ENCODE peak calls at places on chromosomes 5 and 9, in eight cellular contexts. One of them, this sample, is unnamed.

GRCh38 chr5:83507431-83507830 is 35.9 kb downstream of the VCAN start:
- DNase-seq in NCI-H2029: no peak
- DNase-seq in substantia nigra: no peak
- DNase-seq in cardiac muscle cell: no peak
- DNase-seq in stimulated activated CD4-positive, alpha-beta T cell treated with anti-CD3 and anti-CD28 coated beads, Interleukin-12 subunit alpha, Interleukin-12 subunit beta, amount 100 ng/mL, for 4 hours: no peak
- DNase-seq in activated CD4-positive, alpha-beta T cell treated with anti-CD3 and anti-CD28 coated beads, Interleukin-2, amount 50 U/mL, for 48 hours: no peak
- DNase-seq in T-cell: no peak
- DNase-seq in CD8-positive, alpha-beta T cell: no peak
- DNase-seq in this sample: no peak

GRCh38 chr5:130316971-130317421 is 412.7 kb downstream of the CHSY3 start:
- DNase-seq in substantia nigra: no peak
- DNase-seq in stimulated activated CD4-positive, alpha-beta T cell treated with anti-CD3 and anti-CD28 coated beads, Interleukin-12 subunit alpha, Interleukin-12 subunit beta, amount 100 ng/mL, for 4 hours: no peak
- DNase-seq in activated CD4-positive, alpha-beta T cell treated with anti-CD3 and anti-CD28 coated beads, Interleukin-2, amount 50 U/mL, for 48 hours: no peak
- DNase-seq in cardiac muscle cell: no peak
- DNase-seq in NCI-H2029: no peak
- DNase-seq in CD8-positive, alpha-beta T cell: no peak
- DNase-seq in T-cell: no peak
- DNase-seq in this sample: no peak

GRCh38 chr5:176384991-176385390 is 3.4 kb downstream of the NOP16 start:
- DNase-seq in activated CD4-positive, alpha-beta T cell treated with anti-CD3 and anti-CD28 coated beads, Interleukin-2, amount 50 U/mL, for 48 hours: no peak
- DNase-seq in substantia nigra: no peak
- DNase-seq in CD8-positive, alpha-beta T cell: no peak
- DNase-seq in cardiac muscle cell: no peak
- DNase-seq in NCI-H2029: no peak
- DNase-seq in stimulated activated CD4-positive, alpha-beta T cell treated with anti-CD3 and anti-CD28 coated beads, Interleukin-12 subunit alpha, Interleukin-12 subunit beta, amount 100 ng/mL, for 4 hours: no peak
- DNase-seq in T-cell: no peak
- DNase-seq in this sample: no peak

GRCh38 chr5:72233835-72234234 is 86.2 kb downstream of the MRPS27 start:
- DNase-seq in activated CD4-positive, alpha-beta T cell treated with anti-CD3 and anti-CD28 coated beads, Interleukin-2, amount 50 U/mL, for 48 hours: no peak
- DNase-seq in stimulated activated CD4-positive, alpha-beta T cell treated with anti-CD3 and anti-CD28 coated beads, Interleukin-12 subunit alpha, Interleukin-12 subunit beta, amount 100 ng/mL, for 4 hours: no peak
- DNase-seq in NCI-H2029: no peak
- DNase-seq in T-cell: no peak
- DNase-seq in cardiac muscle cell: no peak
- DNase-seq in substantia nigra: no peak
- DNase-seq in CD8-positive, alpha-beta T cell: no peak
- DNase-seq in this sample: no peak

GRCh38 chr5:30831605-30832004 is 361.9 kb upstream of the CDH6 start:
- DNase-seq in NCI-H2029: no peak
- DNase-seq in CD8-positive, alpha-beta T cell: no peak
- DNase-seq in T-cell: no peak
- DNase-seq in stimulated activated CD4-positive, alpha-beta T cell treated with anti-CD3 and anti-CD28 coated beads, Interleukin-12 subunit alpha, Interleukin-12 subunit beta, amount 100 ng/mL, for 4 hours: no peak
- DNase-seq in cardiac muscle cell: no peak
- DNase-seq in activated CD4-positive, alpha-beta T cell treated with anti-CD3 and anti-CD28 coated beads, Interleukin-2, amount 50 U/mL, for 48 hours: no peak
- DNase-seq in substantia nigra: no peak
- DNase-seq in this sample: no peak

GRCh38 chr5:136330353-136330913 is 34.9 kb downstream of the TRPC7 start:
- DNase-seq in T-cell: no peak
- DNase-seq in substantia nigra: no peak
- DNase-seq in CD8-positive, alpha-beta T cell: no peak
- DNase-seq in cardiac muscle cell: no peak
- DNase-seq in stimulated activated CD4-positive, alpha-beta T cell treated with anti-CD3 and anti-CD28 coated beads, Interleukin-12 subunit alpha, Interleukin-12 subunit beta, amount 100 ng/mL, for 4 hours: no peak
- DNase-seq in activated CD4-positive, alpha-beta T cell treated with anti-CD3 and anti-CD28 coated beads, Interleukin-2, amount 50 U/mL, for 48 hours: no peak
- DNase-seq in NCI-H2029: peak; percentile 78
- DNase-seq in this sample: no peak

GRCh38 chr9:34331191-34331590 is 1.8 kb downstream of the NUDT2 start:
- DNase-seq in CD8-positive, alpha-beta T cell: no peak
- DNase-seq in stimulated activated CD4-positive, alpha-beta T cell treated with anti-CD3 and anti-CD28 coated beads, Interleukin-12 subunit alpha, Interleukin-12 subunit beta, amount 100 ng/mL, for 4 hours: no peak
- DNase-seq in activated CD4-positive, alpha-beta T cell treated with anti-CD3 and anti-CD28 coated beads, Interleukin-2, amount 50 U/mL, for 48 hours: no peak
- DNase-seq in substantia nigra: no peak
- DNase-seq in cardiac muscle cell: no peak
- DNase-seq in NCI-H2029: no peak
- DNase-seq in T-cell: no peak
- DNase-seq in this sample: no peak

GRCh38 chr9:88661759-88662158 is 126.8 kb downstream of the NXNL2 start:
- DNase-seq in cardiac muscle cell: peak; percentile 23
- DNase-seq in substantia nigra: no peak
- DNase-seq in T-cell: no peak
- DNase-seq in stimulated activated CD4-positive, alpha-beta T cell treated with anti-CD3 and anti-CD28 coated beads, Interleukin-12 subunit alpha, Interleukin-12 subunit beta, amount 100 ng/mL, for 4 hours: no peak
- DNase-seq in activated CD4-positive, alpha-beta T cell treated with anti-CD3 and anti-CD28 coated beads, Interleukin-2, amount 50 U/mL, for 48 hours: no peak
- DNase-seq in NCI-H2029: no peak
- DNase-seq in CD8-positive, alpha-beta T cell: no peak
- DNase-seq in this sample: no peak

GRCh38 chr9:126514037-126514821 is 99.5 kb upstream of the LMX1B start:
- DNase-seq in substantia nigra: no peak
- DNase-seq in cardiac muscle cell: peak; percentile 46
- DNase-seq in CD8-positive, alpha-beta T cell: peak; percentile 47
- DNase-seq in stimulated activated CD4-positive, alpha-beta T cell treated with anti-CD3 and anti-CD28 coated beads, Interleukin-12 subunit alpha, Interleukin-12 subunit beta, amount 100 ng/mL, for 4 hours: peak; percentile 63
- DNase-seq in T-cell: peak; percentile 37
- DNase-seq in activated CD4-positive, alpha-beta T cell treated with anti-CD3 and anti-CD28 coated beads, Interleukin-2, amount 50 U/mL, for 48 hours: peak; percentile 66
- DNase-seq in NCI-H2029: no peak
- DNase-seq in this sample: peak; percentile 15

GRCh38 chr5:125409496-125410351 is 663.3 kb upstream of the ZNF608 start:
- DNase-seq in NCI-H2029: peak; percentile 39
- DNase-seq in substantia nigra: no peak
- DNase-seq in CD8-positive, alpha-beta T cell: no peak
- DNase-seq in cardiac muscle cell: no peak
- DNase-seq in T-cell: no peak
- DNase-seq in stimulated activated CD4-positive, alpha-beta T cell treated with anti-CD3 and anti-CD28 coated beads, Interleukin-12 subunit alpha, Interleukin-12 subunit beta, amount 100 ng/mL, for 4 hours: no peak
- DNase-seq in activated CD4-positive, alpha-beta T cell treated with anti-CD3 and anti-CD28 coated beads, Interleukin-2, amount 50 U/mL, for 48 hours: no peak
- DNase-seq in this sample: no peak

GRCh38 chr9:130156672-130157071 is 15.5 kb upstream of the NCS1 start:
- DNase-seq in CD8-positive, alpha-beta T cell: no peak
- DNase-seq in activated CD4-positive, alpha-beta T cell treated with anti-CD3 and anti-CD28 coated beads, Interleukin-2, amount 50 U/mL, for 48 hours: no peak
- DNase-seq in T-cell: no peak
- DNase-seq in stimulated activated CD4-positive, alpha-beta T cell treated with anti-CD3 and anti-CD28 coated beads, Interleukin-12 subunit alpha, Interleukin-12 subunit beta, amount 100 ng/mL, for 4 hours: no peak
- DNase-seq in NCI-H2029: no peak
- DNase-seq in cardiac muscle cell: no peak
- DNase-seq in substantia nigra: no peak
- DNase-seq in this sample: no peak

GRCh38 chr5:159825551-159826051 is 90.7 kb upstream of the ADRA1B start:
- DNase-seq in CD8-positive, alpha-beta T cell: no peak
- DNase-seq in stimulated activated CD4-positive, alpha-beta T cell treated with anti-CD3 and anti-CD28 coated beads, Interleukin-12 subunit alpha, Interleukin-12 subunit beta, amount 100 ng/mL, for 4 hours: no peak
- DNase-seq in activated CD4-positive, alpha-beta T cell treated with anti-CD3 and anti-CD28 coated beads, Interleukin-2, amount 50 U/mL, for 48 hours: no peak
- DNase-seq in NCI-H2029: peak; percentile 61
- DNase-seq in T-cell: no peak
- DNase-seq in cardiac muscle cell: peak; percentile 27
- DNase-seq in substantia nigra: no peak
- DNase-seq in this sample: no peak

GRCh38 chr5:138163721-138164120 is 14.7 kb downstream of the BRD8 start:
- DNase-seq in NCI-H2029: no peak
- DNase-seq in stimulated activated CD4-positive, alpha-beta T cell treated with anti-CD3 and anti-CD28 coated beads, Interleukin-12 subunit alpha, Interleukin-12 subunit beta, amount 100 ng/mL, for 4 hours: no peak
- DNase-seq in substantia nigra: no peak
- DNase-seq in cardiac muscle cell: no peak
- DNase-seq in activated CD4-positive, alpha-beta T cell treated with anti-CD3 and anti-CD28 coated beads, Interleukin-2, amount 50 U/mL, for 48 hours: no peak
- DNase-seq in T-cell: no peak
- DNase-seq in CD8-positive, alpha-beta T cell: no peak
- DNase-seq in this sample: no peak

GRCh38 chr9:115235221-115235620 is 117.3 kb upstream of the TNC start:
- DNase-seq in substantia nigra: no peak
- DNase-seq in NCI-H2029: no peak
- DNase-seq in stimulated activated CD4-positive, alpha-beta T cell treated with anti-CD3 and anti-CD28 coated beads, Interleukin-12 subunit alpha, Interleukin-12 subunit beta, amount 100 ng/mL, for 4 hours: no peak
- DNase-seq in activated CD4-positive, alpha-beta T cell treated with anti-CD3 and anti-CD28 coated beads, Interleukin-2, amount 50 U/mL, for 48 hours: no peak
- DNase-seq in cardiac muscle cell: no peak
- DNase-seq in CD8-positive, alpha-beta T cell: no peak
- DNase-seq in T-cell: no peak
- DNase-seq in this sample: no peak

GRCh38 chr5:38265546-38266179 is 7.3 kb downstream of the EGFLAM start:
- DNase-seq in substantia nigra: peak; percentile 2
- DNase-seq in activated CD4-positive, alpha-beta T cell treated with anti-CD3 and anti-CD28 coated beads, Interleukin-2, amount 50 U/mL, for 48 hours: peak; percentile 48
- DNase-seq in stimulated activated CD4-positive, alpha-beta T cell treated with anti-CD3 and anti-CD28 coated beads, Interleukin-12 subunit alpha, Interleukin-12 subunit beta, amount 100 ng/mL, for 4 hours: peak; percentile 37
- DNase-seq in T-cell: peak; percentile 35
- DNase-seq in NCI-H2029: peak; percentile 35
- DNase-seq in cardiac muscle cell: peak; percentile 72
- DNase-seq in CD8-positive, alpha-beta T cell: no peak
- DNase-seq in this sample: peak; percentile 19

GRCh38 chr5:122351416-122352157 is 39.5 kb downstream of the SNCAIP start:
- DNase-seq in CD8-positive, alpha-beta T cell: no peak
- DNase-seq in T-cell: no peak
- DNase-seq in cardiac muscle cell: no peak
- DNase-seq in NCI-H2029: no peak
- DNase-seq in stimulated activated CD4-positive, alpha-beta T cell treated with anti-CD3 and anti-CD28 coated beads, Interleukin-12 subunit alpha, Interleukin-12 subunit beta, amount 100 ng/mL, for 4 hours: no peak
- DNase-seq in substantia nigra: no peak
- DNase-seq in activated CD4-positive, alpha-beta T cell treated with anti-CD3 and anti-CD28 coated beads, Interleukin-2, amount 50 U/mL, for 48 hours: no peak
- DNase-seq in this sample: no peak

GRCh38 chr9:5449521-5450359 is 602 bp upstream of the CD274 start:
- DNase-seq in NCI-H2029: no peak
- DNase-seq in CD8-positive, alpha-beta T cell: no peak
- DNase-seq in cardiac muscle cell: no peak
- DNase-seq in T-cell: no peak
- DNase-seq in substantia nigra: no peak
- DNase-seq in activated CD4-positive, alpha-beta T cell treated with anti-CD3 and anti-CD28 coated beads, Interleukin-2, amount 50 U/mL, for 48 hours: no peak
- DNase-seq in stimulated activated CD4-positive, alpha-beta T cell treated with anti-CD3 and anti-CD28 coated beads, Interleukin-12 subunit alpha, Interleukin-12 subunit beta, amount 100 ng/mL, for 4 hours: no peak
- DNase-seq in this sample: no peak

GRCh38 chr9:130237763-130238524 is 27.6 kb upstream of the HMCN2 start:
- DNase-seq in CD8-positive, alpha-beta T cell: no peak
- DNase-seq in activated CD4-positive, alpha-beta T cell treated with anti-CD3 and anti-CD28 coated beads, Interleukin-2, amount 50 U/mL, for 48 hours: no peak
- DNase-seq in NCI-H2029: peak; percentile 53
- DNase-seq in stimulated activated CD4-positive, alpha-beta T cell treated with anti-CD3 and anti-CD28 coated beads, Interleukin-12 subunit alpha, Interleukin-12 subunit beta, amount 100 ng/mL, for 4 hours: no peak
- DNase-seq in substantia nigra: no peak
- DNase-seq in cardiac muscle cell: no peak
- DNase-seq in T-cell: no peak
- DNase-seq in this sample: no peak

GRCh38 chr9:89874351-89875321 is 269.8 kb downstream of the GADD45G start:
- DNase-seq in cardiac muscle cell: no peak
- DNase-seq in substantia nigra: no peak
- DNase-seq in activated CD4-positive, alpha-beta T cell treated with anti-CD3 and anti-CD28 coated beads, Interleukin-2, amount 50 U/mL, for 48 hours: no peak
- DNase-seq in T-cell: no peak
- DNase-seq in CD8-positive, alpha-beta T cell: no peak
- DNase-seq in stimulated activated CD4-positive, alpha-beta T cell treated with anti-CD3 and anti-CD28 coated beads, Interleukin-12 subunit alpha, Interleukin-12 subunit beta, amount 100 ng/mL, for 4 hours: no peak
- DNase-seq in NCI-H2029: peak; percentile 84
- DNase-seq in this sample: no peak

GRCh38 chr9:117135481-117135880 is 279.4 kb downstream of the ASTN2 start:
- DNase-seq in CD8-positive, alpha-beta T cell: no peak
- DNase-seq in stimulated activated CD4-positive, alpha-beta T cell treated with anti-CD3 and anti-CD28 coated beads, Interleukin-12 subunit alpha, Interleukin-12 subunit beta, amount 100 ng/mL, for 4 hours: no peak
- DNase-seq in activated CD4-positive, alpha-beta T cell treated with anti-CD3 and anti-CD28 coated beads, Interleukin-2, amount 50 U/mL, for 48 hours: no peak
- DNase-seq in T-cell: no peak
- DNase-seq in substantia nigra: no peak
- DNase-seq in NCI-H2029: no peak
- DNase-seq in cardiac muscle cell: no peak
- DNase-seq in this sample: no peak

GRCh38 chr5:172147857-172148256 is 40.2 kb downstream of the STK10 start:
- DNase-seq in substantia nigra: no peak
- DNase-seq in CD8-positive, alpha-beta T cell: no peak
- DNase-seq in cardiac muscle cell: no peak
- DNase-seq in T-cell: no peak
- DNase-seq in stimulated activated CD4-positive, alpha-beta T cell treated with anti-CD3 and anti-CD28 coated beads, Interleukin-12 subunit alpha, Interleukin-12 subunit beta, amount 100 ng/mL, for 4 hours: no peak
- DNase-seq in NCI-H2029: no peak
- DNase-seq in activated CD4-positive, alpha-beta T cell treated with anti-CD3 and anti-CD28 coated beads, Interleukin-2, amount 50 U/mL, for 48 hours: no peak
- DNase-seq in this sample: no peak

GRCh38 chr9:112700080-112700479 is 17.8 kb downstream of the INIP start:
- DNase-seq in activated CD4-positive, alpha-beta T cell treated with anti-CD3 and anti-CD28 coated beads, Interleukin-2, amount 50 U/mL, for 48 hours: no peak
- DNase-seq in stimulated activated CD4-positive, alpha-beta T cell treated with anti-CD3 and anti-CD28 coated beads, Interleukin-12 subunit alpha, Interleukin-12 subunit beta, amount 100 ng/mL, for 4 hours: no peak
- DNase-seq in NCI-H2029: no peak
- DNase-seq in CD8-positive, alpha-beta T cell: no peak
- DNase-seq in T-cell: no peak
- DNase-seq in substantia nigra: no peak
- DNase-seq in cardiac muscle cell: no peak
- DNase-seq in this sample: no peak

GRCh38 chr5:77016962-77017361 is 13.2 kb upstream of the AGGF1 start:
- DNase-seq in activated CD4-positive, alpha-beta T cell treated with anti-CD3 and anti-CD28 coated beads, Interleukin-2, amount 50 U/mL, for 48 hours: no peak
- DNase-seq in T-cell: no peak
- DNase-seq in CD8-positive, alpha-beta T cell: no peak
- DNase-seq in stimulated activated CD4-positive, alpha-beta T cell treated with anti-CD3 and anti-CD28 coated beads, Interleukin-12 subunit alpha, Interleukin-12 subunit beta, amount 100 ng/mL, for 4 hours: no peak
- DNase-seq in NCI-H2029: no peak
- DNase-seq in cardiac muscle cell: no peak
- DNase-seq in substantia nigra: no peak
- DNase-seq in this sample: no peak

GRCh38 chr5:68151812-68152211 is 63.7 kb upstream of the PIK3R1 start:
- DNase-seq in stimulated activated CD4-positive, alpha-beta T cell treated with anti-CD3 and anti-CD28 coated beads, Interleukin-12 subunit alpha, Interleukin-12 subunit beta, amount 100 ng/mL, for 4 hours: no peak
- DNase-seq in T-cell: no peak
- DNase-seq in cardiac muscle cell: no peak
- DNase-seq in NCI-H2029: no peak
- DNase-seq in substantia nigra: no peak
- DNase-seq in CD8-positive, alpha-beta T cell: no peak
- DNase-seq in activated CD4-positive, alpha-beta T cell treated with anti-CD3 and anti-CD28 coated beads, Interleukin-2, amount 50 U/mL, for 48 hours: no peak
- DNase-seq in this sample: no peak

GRCh38 chr9:133282454-133283238 is 7.6 kb upstream of the ABO start:
- DNase-seq in cardiac muscle cell: no peak
- DNase-seq in activated CD4-positive, alpha-beta T cell treated with anti-CD3 and anti-CD28 coated beads, Interleukin-2, amount 50 U/mL, for 48 hours: no peak
- DNase-seq in CD8-positive, alpha-beta T cell: no peak
- DNase-seq in substantia nigra: no peak
- DNase-seq in T-cell: no peak
- DNase-seq in stimulated activated CD4-positive, alpha-beta T cell treated with anti-CD3 and anti-CD28 coated beads, Interleukin-12 subunit alpha, Interleukin-12 subunit beta, amount 100 ng/mL, for 4 hours: no peak
- DNase-seq in NCI-H2029: peak; percentile 25
- DNase-seq in this sample: no peak

GRCh38 chr9:135328485-135329417 is 150.8 kb upstream of the PPP1R26 start:
- DNase-seq in substantia nigra: no peak
- DNase-seq in stimulated activated CD4-positive, alpha-beta T cell treated with anti-CD3 and anti-CD28 coated beads, Interleukin-12 subunit alpha, Interleukin-12 subunit beta, amount 100 ng/mL, for 4 hours: no peak
- DNase-seq in CD8-positive, alpha-beta T cell: no peak
- DNase-seq in cardiac muscle cell: no peak
- DNase-seq in activated CD4-positive, alpha-beta T cell treated with anti-CD3 and anti-CD28 coated beads, Interleukin-2, amount 50 U/mL, for 48 hours: no peak
- DNase-seq in T-cell: no peak
- DNase-seq in NCI-H2029: no peak
- DNase-seq in this sample: no peak

This sample was measured in HCT116.